ENCODE peak calls at places on chromosome 14, in six cellular contexts. One of them, this sample, is unnamed.
A peak's percentile ranks its signal among the peaks of the same experiment; 100 is the strongest.

GRCh38 chr14:100376751-100377171 is 53.6 kb downstream of the SLC25A47 start:
- DNase-seq in HepG2: peak; percentile 44
- DNase-seq in K562: no peak
- DNase-seq in GM12892: no peak
- DNase-seq in GM12878: no peak
- DNase-seq in H1: peak; percentile 60
- DNase-seq in this sample: no peak

GRCh38 chr14:46651526-46652144 is at the start of gene RPL10L:
- DNase-seq in HepG2: no peak
- DNase-seq in K562: peak; percentile 10
- DNase-seq in GM12892: no peak
- DNase-seq in GM12878: no peak
- DNase-seq in H1: peak; percentile 82
- DNase-seq in this sample: no peak

GRCh38 chr14:88430976-88431375 is 45.5 kb downstream of the SPATA7 start:
- DNase-seq in HepG2: no peak
- DNase-seq in K562: no peak
- DNase-seq in GM12892: no peak
- DNase-seq in GM12878: no peak
- DNase-seq in H1: no peak
- DNase-seq in this sample: no peak

GRCh38 chr14:64092940-64093339 is 201.2 kb downstream of the ESR2 start:
- DNase-seq in HepG2: no peak
- DNase-seq in K562: no peak
- DNase-seq in GM12892: no peak
- DNase-seq in GM12878: no peak
- DNase-seq in H1: no peak
- DNase-seq in this sample: no peak

GRCh38 chr14:93114713-93115068 is 1.0 kb downstream of the ITPK1 start:
- DNase-seq in HepG2: no peak
- DNase-seq in K562: no peak
- DNase-seq in GM12892: no peak
- DNase-seq in GM12878: no peak
- DNase-seq in H1: no peak
- DNase-seq in this sample: no peak

GRCh38 chr14:94081386-94081820 is 293 bp downstream of the IFI27L1 start:
- DNase-seq in HepG2: no peak
- DNase-seq in K562: no peak
- DNase-seq in GM12892: no peak
- DNase-seq in GM12878: no peak
- DNase-seq in H1: no peak
- DNase-seq in this sample: no peak

GRCh38 chr14:23589606-23590005 is 11.0 kb upstream of the JPH4 start:
- DNase-seq in HepG2: peak; percentile 7
- DNase-seq in K562: no peak
- DNase-seq in GM12892: no peak
- DNase-seq in GM12878: no peak
- DNase-seq in H1: no peak
- DNase-seq in this sample: no peak

GRCh38 chr14:90848944-90849731 is 32.9 kb upstream of the TTC7B start:
- DNase-seq in HepG2: peak; percentile 20
- DNase-seq in K562: no peak
- DNase-seq in GM12892: no peak
- DNase-seq in GM12878: no peak
- DNase-seq in H1: peak; percentile 34
- DNase-seq in this sample: no peak

GRCh38 chr14:88551094-88551870 is 3.5 kb downstream of the PTPN21 start:
- DNase-seq in HepG2: no peak
- DNase-seq in K562: peak; percentile 32
- DNase-seq in GM12892: no peak
- DNase-seq in GM12878: no peak
- DNase-seq in H1: peak; percentile 96
- DNase-seq in this sample: peak; percentile 41

GRCh38 chr14:101600891-101601602 is 39.8 kb downstream of the DIO3 start:
- DNase-seq in HepG2: no peak
- DNase-seq in K562: no peak
- DNase-seq in GM12892: no peak
- DNase-seq in GM12878: no peak
- DNase-seq in H1: no peak
- DNase-seq in this sample: no peak

GRCh38 chr14:82854131-82854530 is 1320.5 kb upstream of the SEL1L start:
- DNase-seq in HepG2: no peak
- DNase-seq in K562: no peak
- DNase-seq in GM12892: no peak
- DNase-seq in GM12878: no peak
- DNase-seq in H1: no peak
- DNase-seq in this sample: no peak

GRCh38 chr14:56794088-56794556 is 16.2 kb downstream of the OTX2 start:
- DNase-seq in HepG2: no peak
- DNase-seq in K562: no peak
- DNase-seq in GM12892: no peak
- DNase-seq in GM12878: no peak
- DNase-seq in H1: no peak
- DNase-seq in this sample: no peak

GRCh38 chr14:71687115-71687836 is 245.0 kb upstream of the RGS6 start:
- DNase-seq in HepG2: no peak
- DNase-seq in K562: no peak
- DNase-seq in GM12892: no peak
- DNase-seq in GM12878: no peak
- DNase-seq in H1: no peak
- DNase-seq in this sample: no peak

GRCh38 chr14:54300881-54301280 is 95.9 kb upstream of the CDKN3 start:
- DNase-seq in HepG2: peak; percentile 17
- DNase-seq in K562: no peak
- DNase-seq in GM12892: no peak
- DNase-seq in GM12878: no peak
- DNase-seq in H1: no peak
- DNase-seq in this sample: no peak
- TF ChIP-seq TAF1 in HepG2: no peak
- TF ChIP-seq TAF1 in K562: no peak
- TF ChIP-seq TAF1 in GM12892: no peak
- TF ChIP-seq TAF1 in GM12878: no peak
- TF ChIP-seq TAF1 in H1: no peak
- TF ChIP-seq TAF1 in this sample: no peak

GRCh38 chr14:51732494-51733080 is 80.9 kb downstream of the FRMD6 start:
- DNase-seq in HepG2: no peak
- DNase-seq in K562: no peak
- DNase-seq in GM12892: no peak
- DNase-seq in GM12878: no peak
- DNase-seq in H1: no peak
- DNase-seq in this sample: no peak

GRCh38 chr14:51730674-51731073 is 79.0 kb downstream of the FRMD6 start:
- DNase-seq in HepG2: no peak
- DNase-seq in K562: no peak
- DNase-seq in GM12892: no peak
- DNase-seq in GM12878: no peak
- DNase-seq in H1: no peak
- DNase-seq in this sample: no peak

GRCh38 chr14:51733147-51733546 is 81.4 kb downstream of the FRMD6 start:
- DNase-seq in HepG2: no peak
- DNase-seq in K562: no peak
- DNase-seq in GM12892: no peak
- DNase-seq in GM12878: no peak
- DNase-seq in H1: no peak
- DNase-seq in this sample: no peak

GRCh38 chr14:51727526-51727925 is 75.8 kb downstream of the FRMD6 start:
- DNase-seq in HepG2: no peak
- DNase-seq in K562: no peak
- DNase-seq in GM12892: no peak
- DNase-seq in GM12878: no peak
- DNase-seq in H1: no peak
- DNase-seq in this sample: no peak

GRCh38 chr14:51730094-51730493 is 78.4 kb downstream of the FRMD6 start:
- DNase-seq in HepG2: no peak
- DNase-seq in K562: no peak
- DNase-seq in GM12892: no peak
- DNase-seq in GM12878: no peak
- DNase-seq in H1: no peak
- DNase-seq in this sample: no peak
- TF ChIP-seq POLR2A in HepG2: no peak
- TF ChIP-seq POLR2A in K562: no peak
- TF ChIP-seq POLR2A in GM12892: no peak
- TF ChIP-seq POLR2A in GM12878: no peak
- TF ChIP-seq POLR2A in H1: no peak
- TF ChIP-seq POLR2A in this sample: no peak

GRCh38 chr14:38039526-38039925 is 168.2 kb upstream of the SSTR1 start:
- DNase-seq in HepG2: no peak
- DNase-seq in K562: no peak
- DNase-seq in GM12892: no peak
- DNase-seq in GM12878: no peak
- DNase-seq in H1: no peak
- DNase-seq in this sample: no peak
- TF ChIP-seq TAF1 in HepG2: no peak
- TF ChIP-seq TAF1 in K562: no peak
- TF ChIP-seq TAF1 in GM12892: no peak
- TF ChIP-seq TAF1 in GM12878: no peak
- TF ChIP-seq TAF1 in H1: no peak
- TF ChIP-seq TAF1 in this sample: no peak

GRCh38 chr14:76761198-76761848 is at the start of gene VASH1:
- DNase-seq in HepG2: no peak
- DNase-seq in K562: peak; percentile 59
- DNase-seq in GM12892: peak; percentile 91
- DNase-seq in GM12878: no peak
- DNase-seq in H1: peak; percentile 86
- DNase-seq in this sample: peak; percentile 94
- TF ChIP-seq POLR2A in HepG2: no peak
- TF ChIP-seq POLR2A in K562: no peak
- TF ChIP-seq POLR2A in GM12892: no peak
- TF ChIP-seq POLR2A in GM12878: peak; percentile 35
- TF ChIP-seq POLR2A in H1: no peak
- TF ChIP-seq POLR2A in this sample: no peak

DNA sequence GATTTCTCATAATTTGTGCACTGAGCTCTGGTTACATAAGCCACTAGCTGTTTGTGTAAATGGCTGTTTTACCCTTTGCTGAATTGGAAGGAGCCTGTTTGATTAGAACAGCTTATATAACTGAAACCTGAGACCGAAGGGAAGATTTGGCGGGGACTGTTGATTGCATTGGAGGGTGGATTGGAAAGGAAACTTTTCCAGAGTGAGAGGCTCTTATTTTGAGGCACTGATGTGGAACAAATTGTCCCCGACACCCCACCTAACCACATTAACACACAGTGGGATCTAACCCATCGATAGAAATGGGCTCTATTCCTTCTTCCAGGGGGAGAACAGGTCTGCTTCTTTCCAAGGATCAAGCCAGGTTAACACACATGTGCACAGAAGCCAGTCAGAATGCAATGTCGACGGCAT is 51.7 kb downstream of the TMEM30B start:
- DNase-seq in HepG2: peak; percentile 10
- DNase-seq in K562: no peak
- DNase-seq in GM12892: no peak
- DNase-seq in GM12878: no peak
- DNase-seq in H1: no peak
- DNase-seq in this sample: no peak
- TF ChIP-seq TAF1 in HepG2: no peak
- TF ChIP-seq TAF1 in K562: no peak
- TF ChIP-seq TAF1 in GM12892: no peak
- TF ChIP-seq TAF1 in GM12878: no peak
- TF ChIP-seq TAF1 in H1: no peak
- TF ChIP-seq TAF1 in this sample: no peak

GRCh38 chr14:76767681-76768055 is 6.4 kb downstream of the VASH1 start:
- DNase-seq in HepG2: no peak
- DNase-seq in K562: no peak
- DNase-seq in GM12892: no peak
- DNase-seq in GM12878: no peak
- DNase-seq in H1: peak; percentile 53
- DNase-seq in this sample: no peak

GRCh38 chr14:76768671-76769500 is 7.6 kb downstream of the VASH1 start:
- DNase-seq in HepG2: no peak
- DNase-seq in K562: no peak
- DNase-seq in GM12892: no peak
- DNase-seq in GM12878: no peak
- DNase-seq in H1: peak; percentile 41
- DNase-seq in this sample: no peak

GRCh38 chr14:76769636-76770292 is 8.5 kb downstream of the VASH1 start:
- DNase-seq in HepG2: no peak
- DNase-seq in K562: no peak
- DNase-seq in GM12892: no peak
- DNase-seq in GM12878: no peak
- DNase-seq in H1: peak; percentile 40
- DNase-seq in this sample: no peak

GRCh38 chr14:76770521-76771431 is 9.5 kb downstream of the VASH1 start:
- DNase-seq in HepG2: no peak
- DNase-seq in K562: no peak
- DNase-seq in GM12892: no peak
- DNase-seq in GM12878: no peak
- DNase-seq in H1: peak; percentile 37
- DNase-seq in this sample: no peak

GRCh38 chr14:76768201-76768656 is 7.0 kb downstream of the VASH1 start:
- DNase-seq in HepG2: no peak
- DNase-seq in K562: peak; percentile 57
- DNase-seq in GM12892: peak; percentile 60
- DNase-seq in GM12878: peak; percentile 47
- DNase-seq in H1: peak; percentile 71
- DNase-seq in this sample: peak; percentile 75
- TF ChIP-seq POLR2A in HepG2: no peak
- TF ChIP-seq POLR2A in K562: no peak
- TF ChIP-seq POLR2A in GM12892: no peak
- TF ChIP-seq POLR2A in GM12878: peak; percentile 36
- TF ChIP-seq POLR2A in H1: no peak
- TF ChIP-seq POLR2A in this sample: no peak

This sample was measured in GM12891.